ENCODE peak calls at places on chromosome 2, in four cellular contexts. R, F, D and N are unnamed samples.

GRCh38 chr2:54497738-54498680 is 41.9 kb downstream of the SPTBN1 start:
- DNase-seq in R (no peak), F (no peak), D (no peak), N (no peak)

GRCh38 chr2:151159109-151159690 is 102.5 kb downstream of the RBM43 start:
- DNase-seq in D (no peak), F (no peak), R (no peak), N (no peak)

GRCh38 chr2:100938031-100939026 is 63.8 kb upstream of the RPL31 start:
- DNase-seq in R (no peak), D (no peak), F (no peak), N (no peak)

GRCh38 chr2:16890081-16890480 is 224.4 kb upstream of the CYRIA start:
- DNase-seq in F (no peak), D (no peak), R (no peak), N (no peak)

GRCh38 chr2:10179422-10179821 is 56.9 kb downstream of the RRM2 start:
- DNase-seq in F (no peak), R (no peak), D (no peak), N (no peak)

GRCh38 chr2:205280630-205281225 is 401.6 kb upstream of the NRP2 start:
- DNase-seq in R (no peak), F (no peak), D (no peak), N (no peak)

GRCh38 chr2:145123606-145124005 is 603.7 kb upstream of the ZEB2 start:
- DNase-seq in D (no peak), R (no peak), F (no peak), N (no peak)

GRCh38 chr2:177543007-177543760 is 150.6 kb downstream of the AGPS start:
- DNase-seq in D (no peak), R (no peak), F (no peak), N (no peak)

GRCh38 chr2:119422521-119422920 is 9.1 kb upstream of the TMEM37 start:
- DNase-seq in R (no peak), D (no peak), F (no peak), N (no peak)

GRCh38 chr2:196434217-196434616 is 205.3 kb upstream of the CCDC150 start:
- DNase-seq in F (no peak), D (no peak), R (no peak), N (no peak)

GRCh38 chr2:196431076-196431475 is 208.4 kb upstream of the CCDC150 start:
- DNase-seq in F (no peak), D (no peak), R (no peak), N (no peak)

GRCh38 chr2:196433116-196433515 is 206.4 kb upstream of the CCDC150 start:
- DNase-seq in R (peak; percentile 69), F (no peak), D (no peak), N (no peak)

GRCh38 chr2:196435189-196435588 is 204.3 kb upstream of the CCDC150 start:
- DNase-seq in R (no peak), D (no peak), F (no peak), N (no peak)

DNA sequence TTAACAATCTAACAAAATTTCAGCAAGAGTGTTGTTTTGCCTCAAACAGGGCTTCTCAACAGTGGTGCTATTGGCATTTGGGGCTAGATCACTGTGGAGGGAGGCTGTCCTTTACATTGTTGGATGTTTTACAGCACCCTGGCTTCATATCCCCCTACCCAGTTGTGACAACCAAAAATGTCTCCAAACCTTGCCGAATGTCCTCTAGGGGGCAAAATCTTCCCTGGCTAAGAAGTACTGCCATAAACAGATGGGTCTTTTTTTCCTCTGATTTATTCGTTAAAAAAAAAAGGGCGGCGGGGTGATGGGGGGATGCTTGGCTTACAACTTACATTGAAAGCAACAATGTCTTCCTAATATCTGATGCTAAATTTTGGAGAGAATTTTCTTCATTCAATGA is 207.6 kb upstream of the CCDC150 start:
- DNase-seq in F (no peak), R (no peak), D (no peak), N (no peak)
- TF ChIP-seq CTCF in F (no peak), R (no peak), D (no peak), N (no peak)

GRCh38 chr2:15262792-15263191 is 298.3 kb downstream of the NBAS start:
- DNase-seq in F (no peak), R (no peak), D (no peak), N (no peak)
- TF ChIP-seq CTCF in F (no peak), R (no peak), D (no peak), N (no peak)

GRCh38 chr2:135600915-135601314 is 69.6 kb downstream of the R3HDM1 start:
- DNase-seq in F (no peak), R (no peak), D (no peak), N (no peak)
- TF ChIP-seq CTCF in F (peak; percentile 46), R (no peak), D (no peak), N (no peak)

DNA sequence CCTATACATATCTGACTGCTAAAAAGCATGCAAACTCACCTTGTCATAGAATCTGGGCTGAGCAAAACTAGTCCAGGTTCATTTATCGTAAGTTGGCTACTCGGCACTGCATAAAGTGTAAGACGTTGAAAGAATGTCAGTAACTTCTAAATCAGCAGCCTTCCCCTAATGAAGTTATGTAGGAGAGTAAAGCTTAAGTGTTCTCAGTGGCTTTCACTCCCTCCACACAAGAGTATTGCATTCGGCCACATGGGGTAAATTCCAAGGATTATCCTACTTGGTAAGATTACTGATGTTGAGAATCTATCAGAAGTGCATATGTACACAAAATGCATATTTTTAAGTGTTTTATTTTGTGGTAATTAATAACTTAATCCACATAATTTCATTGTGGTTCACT is 130.1 kb downstream of the LCLAT1 start:
- DNase-seq in F (no peak), D (no peak), R (no peak), N (no peak)
- TF ChIP-seq CTCF in F (no peak), D (no peak), R (no peak), N (no peak)

DNA sequence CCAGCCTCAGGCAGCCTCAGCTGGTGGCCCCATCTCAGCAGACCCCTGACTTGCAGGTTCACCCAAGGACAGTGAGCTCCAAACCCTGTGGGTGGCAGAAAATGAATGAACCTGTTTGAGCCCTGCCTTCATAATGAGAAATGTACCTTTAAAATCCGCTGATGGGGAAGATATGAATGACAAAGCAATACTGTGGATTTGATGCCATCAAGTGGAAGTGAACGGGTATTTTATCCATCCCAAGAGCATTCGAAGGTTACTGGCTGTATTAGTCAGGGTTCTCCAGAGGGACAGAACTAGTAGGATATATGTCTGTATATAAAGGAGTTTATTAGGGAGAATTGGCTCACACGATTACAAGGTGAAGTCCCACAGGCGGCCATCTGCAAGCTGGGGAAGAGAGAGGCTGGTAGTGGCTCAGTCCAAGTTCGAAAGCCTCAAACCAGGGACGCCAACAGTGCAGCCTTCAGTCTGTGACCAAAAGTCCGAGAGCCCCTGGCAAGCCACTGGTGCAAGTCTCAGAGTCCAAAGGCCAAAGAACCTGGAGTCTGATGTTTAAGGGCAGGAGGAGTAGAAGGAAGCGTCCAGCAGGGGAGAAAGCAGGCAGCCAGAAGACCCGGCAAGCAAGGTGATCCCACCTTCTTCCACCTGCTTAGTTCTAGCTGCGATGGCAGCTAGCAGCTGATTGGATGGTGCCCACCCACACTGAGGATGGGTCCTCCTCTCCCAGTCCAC is 32.1 kb downstream of the TOGARAM2 start:
- DNase-seq in F (no peak), D (no peak), R (peak; percentile 56), N (no peak)
- TF ChIP-seq CTCF in F (no peak), D (no peak), R (no peak), N (no peak)

GRCh38 chr2:108219688-108220087 is 20.1 kb upstream of the SULT1C3 start:
- DNase-seq in F (no peak), R (no peak), D (no peak), N (no peak)
- TF ChIP-seq CTCF in F (no peak), R (no peak), D (no peak), N (no peak)